ENCODE peak calls at places on chromosomes 1 and 21, in four cellular contexts. Y, P, W and H are unnamed samples.

GRCh38 chr1:18041107-18041506 is 66.5 kb upstream of the IGSF21 start:
- DNase-seq in W (no peak), Y (no peak), P (no peak), H (no peak)

GRCh38 chr1:48794815-48795214 is 18.1 kb upstream of the BEND5 start:
- DNase-seq in P (no peak), Y (no peak), W (no peak), H (no peak)

GRCh38 chr21:29640233-29640554 is 299.6 kb downstream of the GRIK1 start:
- DNase-seq in P (no peak), Y (no peak), W (no peak), H (no peak)

GRCh38 chr1:170545476-170545875 is 13.5 kb downstream of the GORAB start:
- DNase-seq in Y (no peak), P (no peak), W (no peak), H (no peak)

GRCh38 chr1:58200437-58200836 is 346.1 kb downstream of the OMA1 start:
- DNase-seq in Y (no peak), P (no peak), W (no peak), H (no peak)

GRCh38 chr1:150575518-150576366 is 3.7 kb downstream of the MCL1 start:
- DNase-seq in P (no peak), Y (no peak), W (no peak), H (no peak)

GRCh38 chr1:197312163-197312562 is 44.1 kb downstream of the CRB1 start:
- DNase-seq in P (no peak), W (no peak), Y (peak; percentile 23), H (no peak)

GRCh38 chr21:33949516-33950424 is 34.2 kb upstream of the ATP5PO start:
- DNase-seq in W (no peak), P (no peak), Y (no peak), H (no peak)

GRCh38 chr1:194067772-194068171 is 881.4 kb upstream of the B3GALT2 start:
- DNase-seq in W (no peak), Y (no peak), P (no peak), H (no peak)

GRCh38 chr1:14571810-14572767 is 26.4 kb upstream of the KAZN start:
- DNase-seq in Y (no peak), W (peak; percentile 62), P (no peak), H (no peak)

GRCh38 chr1:108851567-108851966 is 5.3 kb downstream of the AKNAD1 start:
- DNase-seq in P (no peak), Y (no peak), W (no peak), H (no peak)

GRCh38 chr1:100799548-100799947 is 80.0 kb downstream of the VCAM1 start:
- DNase-seq in P (no peak), W (no peak), Y (no peak), H (no peak)

GRCh38 chr1:40281852-40282251 is 23.8 kb downstream of the ZMPSTE24 start:
- DNase-seq in P (peak; percentile 16), Y (no peak), W (no peak), H (no peak)

GRCh38 chr21:32089771-32090170 is 189.1 kb downstream of the MIS18A start:
- DNase-seq in P (no peak), Y (no peak), W (no peak), H (no peak)

GRCh38 chr21:45525910-45526306 is 16.3 kb downstream of the SLC19A1 start:
- DNase-seq in W (no peak), Y (no peak), P (no peak), H (no peak)

GRCh38 chr1:163399976-163400375 is 78.2 kb downstream of the NUF2 start:
- DNase-seq in P (no peak), Y (no peak), W (no peak), H (no peak)

GRCh38 chr1:214581785-214582184 is 21.2 kb upstream of the CENPF start:
- DNase-seq in P (no peak), Y (peak; percentile 33), W (no peak), H (peak; percentile 64)

GRCh38 chr1:92736395-92736794 is 48.5 kb downstream of the EVI5 start:
- DNase-seq in Y (no peak), P (no peak), W (no peak), H (no peak)

GRCh38 chr1:24743404-24744211 is 1.6 kb upstream of the CLIC4 start:
- DNase-seq in Y (no peak), W (no peak), P (no peak), H (no peak)

GRCh38 chr1:27724961-27725373 is 794 bp upstream of the FAM76A start:
- DNase-seq in P (peak; percentile 68), W (peak; percentile 32), Y (no peak), H (no peak)
- TF ChIP-seq TCF7L2 in P (no peak), W (no peak), Y (no peak), H (no peak)

DNA sequence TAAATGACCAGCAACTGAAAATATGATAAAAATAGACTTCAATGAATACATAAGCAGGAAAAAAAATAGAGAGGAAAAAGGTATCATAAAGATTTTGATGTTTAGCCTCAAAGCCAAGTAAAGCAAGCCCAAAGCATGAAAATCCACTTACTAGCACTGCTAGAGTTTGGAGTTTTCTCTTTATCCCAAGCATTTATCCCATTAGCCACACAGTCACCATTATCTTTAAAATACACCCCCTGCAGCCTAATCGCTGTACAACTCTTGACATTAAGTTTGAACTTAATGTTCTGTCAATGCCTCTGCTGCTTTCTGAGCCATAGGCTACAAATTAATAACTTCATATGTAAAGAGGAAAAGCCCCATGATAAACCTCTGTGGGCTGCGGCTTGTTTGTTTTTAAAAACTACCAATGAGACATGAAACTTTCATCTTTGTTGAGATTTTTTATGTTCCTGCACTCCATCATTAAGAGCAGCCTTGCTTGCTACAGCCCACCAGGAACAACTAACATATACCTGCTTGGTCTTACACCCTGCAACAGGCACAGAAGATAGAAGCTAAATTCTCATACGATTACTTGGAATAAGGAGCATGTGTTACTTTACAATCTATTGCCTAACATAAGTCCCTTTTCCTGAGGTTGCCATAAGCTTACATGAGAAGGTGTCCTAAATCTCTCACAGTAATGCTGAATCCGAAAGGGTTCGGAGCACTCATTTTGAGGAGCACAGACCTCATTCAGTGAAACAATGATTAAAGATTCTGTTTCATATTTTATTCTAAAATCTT is 202.4 kb downstream of the SMYD3 start:
- DNase-seq in Y (no peak), W (no peak), P (no peak), H (no peak)
- TF ChIP-seq REST in Y (no peak), W (no peak), P (no peak), H (no peak)

DNA sequence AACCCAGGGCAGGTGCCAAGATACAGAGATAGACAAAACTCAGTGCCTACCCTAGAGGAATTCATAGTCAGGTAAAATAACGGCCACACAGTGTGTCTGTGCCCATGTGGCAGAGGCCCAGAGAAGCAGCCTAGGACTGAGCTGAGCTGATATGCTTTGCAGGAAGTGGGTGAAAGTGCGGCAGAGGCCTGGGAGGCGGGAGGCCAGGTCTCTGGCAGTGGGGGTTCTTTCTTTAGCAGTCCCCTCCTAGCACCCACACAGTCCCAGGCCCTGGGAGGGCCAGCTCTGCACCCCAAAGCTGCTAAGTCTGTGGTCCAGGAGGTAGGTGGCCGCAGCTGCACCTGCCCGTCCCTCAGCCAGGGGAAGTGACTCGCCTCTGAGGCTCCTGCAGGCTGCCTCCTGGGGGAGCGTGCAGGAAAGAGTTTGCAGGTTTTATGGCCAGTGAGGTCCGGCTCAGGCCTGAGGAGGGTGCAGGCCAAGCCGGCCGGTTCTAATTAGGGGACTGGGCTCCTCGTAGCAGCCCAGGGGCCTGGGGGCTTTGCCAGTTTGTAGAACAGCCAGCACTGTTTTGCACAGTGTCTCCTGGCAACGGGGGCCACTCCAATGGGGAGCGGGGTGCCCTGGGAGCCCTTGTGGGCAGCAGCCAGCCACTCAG is 107.9 kb downstream of the SPSB1 start:
- DNase-seq in Y (no peak), P (peak; percentile 31), W (no peak), H (no peak)
- H3K4me1 ChIP-seq in Y (peaks cover 39% of the 10 kb centered on the region), P (peaks cover 62% of the 10 kb centered on the region), W (peaks cover 6% of the 10 kb centered on the region), H (peaks cover 41% of the 10 kb centered on the region)

DNA sequence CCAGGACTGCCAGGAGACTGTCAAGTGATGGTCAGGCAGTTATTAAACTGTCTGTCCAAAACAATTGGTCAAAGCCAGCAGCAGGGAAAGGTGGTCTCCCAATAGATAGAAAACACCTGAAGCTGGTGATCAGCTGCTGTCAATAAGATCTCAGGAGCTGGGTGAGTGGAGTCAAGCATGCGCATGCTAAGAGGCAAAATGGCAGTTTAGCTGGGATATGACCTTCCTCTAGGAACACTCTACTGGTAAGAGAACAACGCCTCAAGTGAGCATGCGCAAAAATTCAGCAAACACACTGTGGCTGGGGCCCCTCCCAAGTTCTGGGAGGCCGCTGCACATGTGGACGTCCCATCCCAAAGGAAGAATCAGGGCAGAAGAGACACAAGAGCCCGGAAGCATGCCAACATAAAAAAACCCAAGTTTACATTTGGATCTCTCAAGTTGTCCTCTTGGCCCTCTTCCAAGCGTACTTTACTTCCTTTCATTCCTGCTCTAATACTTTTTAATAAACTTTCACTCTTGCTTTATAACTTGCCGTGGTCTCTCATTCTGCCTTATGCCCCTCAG is 126.2 kb upstream of the F3 start:
- DNase-seq in W (no peak), P (no peak), Y (no peak), H (no peak)
- TF ChIP-seq TCF7L2 in W (no peak), P (no peak), Y (no peak), H (no peak)

DNA sequence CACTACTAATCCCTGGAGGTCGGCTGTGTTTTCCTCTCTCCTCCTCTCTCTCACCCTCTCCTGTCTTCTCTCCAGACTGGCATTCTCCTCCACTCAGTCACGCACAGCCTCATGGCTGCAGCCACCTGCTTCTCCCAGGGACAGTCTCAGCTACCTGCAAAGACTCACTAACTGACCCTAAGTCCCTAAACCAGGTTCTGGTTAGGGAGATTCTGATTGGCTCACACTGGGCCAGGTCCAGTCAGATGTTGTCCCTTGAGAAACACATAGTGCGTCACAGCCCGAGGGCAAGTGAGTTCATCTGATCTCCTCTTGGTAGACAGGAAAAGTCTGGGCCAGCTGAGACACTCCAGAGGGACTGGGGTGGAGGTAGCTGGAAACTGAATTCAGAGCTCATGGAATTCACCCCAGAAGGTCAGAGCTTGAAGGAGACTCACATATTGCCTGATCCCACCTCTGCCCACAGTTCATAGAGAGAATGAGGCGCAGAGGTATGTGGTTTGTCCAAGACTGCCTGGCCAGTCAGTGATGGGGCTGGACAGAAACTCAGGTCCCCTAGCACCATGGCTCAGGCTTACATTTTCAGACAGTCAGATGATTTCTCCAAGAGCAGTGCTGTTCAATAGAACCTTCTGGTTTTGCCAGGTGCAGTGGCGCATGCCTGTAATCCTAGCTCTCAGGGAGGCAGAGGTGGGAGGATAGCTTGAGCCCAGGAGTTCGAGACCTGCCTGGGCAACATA is 40.4 kb upstream of the RPL11 start:
- DNase-seq in P (no peak), W (peak; percentile 63), Y (no peak), H (no peak)
- TF ChIP-seq REST in P (no peak), W (no peak), Y (no peak), H (no peak)

GRCh38 chr1:78088486-78088885 is 42.7 kb downstream of the GIPC2 start:
- DNase-seq in P (no peak), W (no peak), Y (no peak), H (no peak)
- H3K4me1 ChIP-seq in P (peaks cover 12% of the 10 kb centered on the region), W (peaks cover 6% of the 10 kb centered on the region), Y (peaks cover 15% of the 10 kb centered on the region), H (peaks cover 2% of the 10 kb centered on the region)